ENCODE peak calls at places on chromosomes 6 and 20, in five cellular contexts. B, A, X, V and H are unnamed samples.

GRCh38 chr20:63495771-63496403 is 3.0 kb downstream of the EEF1A2 start:
- DNase-seq in B (no peak), A (no peak), X (peak; percentile 69), V (peak; percentile 49), H (no peak)

GRCh38 chr6:80439721-80440488 is 333.4 kb downstream of the BCKDHB start:
- DNase-seq in B (no peak), A (no peak), X (no peak), V (no peak), H (no peak)

GRCh38 chr6:122033564-122034181 is 365.8 kb upstream of the HSF2 start:
- DNase-seq in B (no peak), A (peak; percentile 12), X (no peak), V (no peak), H (no peak)

GRCh38 chr6:131058236-131058635 is 4.8 kb downstream of the EPB41L2 start:
- DNase-seq in B (no peak), A (no peak), X (no peak), V (no peak), H (no peak)

GRCh38 chr6:128719786-128720185 is 163.2 kb upstream of the LAMA2 start:
- DNase-seq in B (no peak), A (no peak), X (no peak), V (no peak), H (no peak)

GRCh38 chr6:138012682-138013081 is 94.5 kb downstream of the PERP start:
- DNase-seq in B (no peak), A (no peak), X (no peak), V (no peak), H (no peak)

GRCh38 chr6:1608976-1609661 is 596 bp upstream of the FOXC1 start:
- DNase-seq in B (no peak), A (no peak), X (no peak), V (no peak), H (no peak)

GRCh38 chr6:133202610-133203343 is 38.4 kb upstream of the EYA4 start:
- DNase-seq in B (no peak), A (no peak), X (no peak), V (no peak), H (no peak)

GRCh38 chr6:139943391-139943790 is 568.9 kb upstream of the CITED2 start:
- DNase-seq in B (no peak), A (peak; percentile 79), X (no peak), V (no peak), H (no peak)

GRCh38 chr6:83868639-83869038 is 9.2 kb downstream of the CYB5R4 start:
- DNase-seq in B (no peak), A (peak; percentile 66), X (no peak), V (no peak), H (no peak)

GRCh38 chr6:110517601-110518280 is 41.3 kb upstream of the SLC22A16 start:
- DNase-seq in B (no peak), A (no peak), X (no peak), V (no peak), H (no peak)

GRCh38 chr6:163405412-163406309 is 8.9 kb upstream of the QKI start:
- DNase-seq in B (no peak), A (no peak), X (no peak), V (peak; percentile 74), H (no peak)

GRCh38 chr6:10404799-10405524 is 9.9 kb downstream of the TFAP2A start:
- DNase-seq in B (no peak), A (no peak), X (no peak), V (no peak), H (no peak)

GRCh38 chr20:36305602-36306556 is at the start of gene DLGAP4:
- DNase-seq in B (no peak), A (no peak), X (no peak), V (no peak), H (no peak)

GRCh38 chr20:50221501-50222323 is 31.1 kb downstream of the CEBPB start:
- DNase-seq in B (no peak), A (no peak), X (no peak), V (no peak), H (no peak)

GRCh38 chr6:51250317-51250716 is 431.6 kb downstream of the TFAP2B start:
- DNase-seq in B (no peak), A (no peak), X (no peak), V (no peak), H (no peak)

GRCh38 chr6:157468574-157468973 is 87.6 kb downstream of the ZDHHC14 start:
- DNase-seq in B (no peak), A (no peak), X (no peak), V (no peak), H (no peak)

GRCh38 chr20:62751551-62752150 is 43.0 kb downstream of the NTSR1 start:
- DNase-seq in B (no peak), A (no peak), X (no peak), V (no peak), H (no peak)

GRCh38 chr20:8755340-8756118 is 313.4 kb upstream of the PLCB4 start:
- DNase-seq in B (no peak), A (no peak), X (no peak), V (no peak), H (no peak)